ENCODE peak calls at places on chromosomes 1 and 21, in eight cellular contexts. D is progenitor cell of endocrine pancreas; S is neural progenitor cell; P is heart right ventricle; U is foreskin fibroblast; N is activated CD8-positive, alpha-beta T cell treated with anti-CD3 and anti-CD28 coated beads for 36 hours; I is foreskin keratinocyte; C is GM12865. T is an unnamed sample.

GRCh38 chr1:230105754-230106625 is 39.0 kb downstream of the GALNT2 start:
- DNase-seq in U (peak), N (peak), C (peak), I (no peak), P (no peak), D (no peak), S (no peak), T (peak)

GRCh38 chr1:87048237-87048636 is 133.8 kb downstream of the HS2ST1 start:
- DNase-seq in D (no peak), P (no peak), C (no peak), U (no peak), I (no peak), N (no peak), S (no peak), T (no peak)

GRCh38 chr1:244901400-244901799 is 37.1 kb upstream of the HNRNPU start:
- DNase-seq in C (no peak), P (no peak), U (no peak), I (no peak), N (no peak), D (no peak), S (no peak), T (no peak)

GRCh38 chr1:232878141-232878540 is 72.3 kb upstream of the NTPCR start:
- DNase-seq in C (no peak), D (no peak), U (no peak), S (no peak), N (no peak), I (no peak), P (no peak), T (no peak)

GRCh38 chr1:161869291-161869690 is 103.2 kb downstream of the ATF6 start:
- DNase-seq in C (no peak), I (no peak), D (no peak), U (no peak), P (no peak), N (no peak), S (no peak), T (no peak)

GRCh38 chr1:223819730-223820514 is 25.8 kb downstream of the TP53BP2 start:
- DNase-seq in P (no peak), D (no peak), I (no peak), U (no peak), C (no peak), N (no peak), S (no peak), T (peak)

GRCh38 chr1:229557913-229558414 is 543 bp downstream of the ABCB10 start:
- DNase-seq in C (peak), N (peak), U (peak), S (peak), D (peak), P (peak), I (peak), T (peak)

GRCh38 chr1:226763741-226764264 is 24.7 kb upstream of the ITPKB start:
- DNase-seq in D (no peak), C (peak), U (peak), I (peak), P (no peak), N (peak), S (no peak), T (peak)

GRCh38 chr1:240414237-240414636 is 197.7 kb downstream of the GREM2 start:
- DNase-seq in S (no peak), U (peak), D (no peak), C (no peak), P (no peak), I (no peak), N (no peak), T (peak)

GRCh38 chr1:178579562-178579961 is 66.7 kb downstream of the TEX35 start:
- DNase-seq in D (no peak), S (no peak), C (peak), I (no peak), U (no peak), P (no peak), N (no peak), T (no peak)

GRCh38 chr1:47324682-47325081 is 8.9 kb upstream of the CMPK1 start:
- DNase-seq in P (no peak), N (no peak), U (no peak), I (no peak), D (no peak), C (no peak), S (no peak), T (no peak)

GRCh38 chr1:245370905-245371581 is 216.3 kb downstream of the KIF26B start:
- DNase-seq in N (no peak), U (no peak), D (no peak), I (no peak), P (peak), C (no peak), S (no peak), T (no peak)

GRCh38 chr1:1929102-1929638 is 10.1 kb upstream of the TMEM52 start:
- DNase-seq in D (no peak), P (no peak), C (no peak), N (no peak), I (no peak), U (no peak), S (no peak), T (no peak)

GRCh38 chr1:228280961-228281591 is 73.2 kb downstream of the OBSCN start:
- DNase-seq in N (no peak), U (no peak), C (no peak), D (no peak), S (no peak), P (no peak), I (no peak), T (no peak)

GRCh38 chr1:202631076-202631923 is 79.0 kb downstream of the SYT2 start:
- DNase-seq in D (no peak), U (no peak), S (no peak), P (no peak), C (no peak), N (no peak), I (no peak), T (no peak)

GRCh38 chr1:12135612-12136011 is 31.2 kb upstream of the TNFRSF1B start:
- DNase-seq in S (no peak), U (no peak), I (no peak), P (peak), N (no peak), C (no peak), D (no peak), T (no peak)

DNA sequence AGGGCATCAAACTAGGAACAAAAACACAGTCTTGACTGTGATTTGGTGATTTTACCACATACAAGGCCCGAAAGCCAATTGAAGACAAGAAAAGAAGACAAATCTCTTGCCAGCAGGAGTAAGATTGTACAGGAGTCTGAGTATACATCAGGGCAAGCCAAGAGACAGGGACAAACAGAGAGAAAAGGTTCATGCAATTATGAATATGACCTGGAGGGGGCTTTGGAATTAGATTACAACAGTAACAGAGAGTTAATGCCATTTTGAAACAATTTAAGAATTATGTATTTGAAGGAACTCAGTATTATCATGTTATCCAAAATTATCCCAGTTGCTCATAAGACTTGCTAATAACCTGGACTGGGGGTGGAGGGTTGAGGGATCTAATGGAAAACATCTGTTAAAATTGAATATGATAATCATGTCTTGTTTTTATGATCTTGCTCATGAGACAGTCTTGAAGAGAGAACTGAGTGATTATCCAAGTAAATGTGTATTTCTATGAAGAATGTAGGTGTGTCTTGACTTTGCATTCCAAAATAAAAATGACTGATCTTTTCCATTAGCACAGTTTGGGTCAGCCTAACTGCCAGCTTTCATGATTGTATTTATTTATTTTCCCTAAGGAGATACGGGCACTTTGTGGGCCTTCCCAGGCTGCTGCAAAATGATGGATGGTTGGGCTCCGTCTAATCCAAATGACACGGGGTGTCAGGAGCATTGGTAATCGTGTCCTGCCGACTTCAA is 117.7 kb downstream of the ERG start:
- DNase-seq in P (no peak), S (no peak), U (no peak), N (no peak), I (peak), C (no peak), D (no peak), T (peak)
- TF ChIP-seq CTCF in P (peak), S (peak), U (peak), N (peak), I (peak), C (no peak), D (peak), T (peak)

GRCh38 chr21:37017951-37018679 is 11.6 kb downstream of the RIPPLY3 start:
- DNase-seq in P (no peak), U (no peak), S (no peak), N (no peak), C (no peak), D (no peak), I (no peak), T (no peak)
- TF ChIP-seq CTCF in P (no peak), U (no peak), S (no peak), N (no peak), C (no peak), D (no peak), I (no peak), T (no peak)

DNA sequence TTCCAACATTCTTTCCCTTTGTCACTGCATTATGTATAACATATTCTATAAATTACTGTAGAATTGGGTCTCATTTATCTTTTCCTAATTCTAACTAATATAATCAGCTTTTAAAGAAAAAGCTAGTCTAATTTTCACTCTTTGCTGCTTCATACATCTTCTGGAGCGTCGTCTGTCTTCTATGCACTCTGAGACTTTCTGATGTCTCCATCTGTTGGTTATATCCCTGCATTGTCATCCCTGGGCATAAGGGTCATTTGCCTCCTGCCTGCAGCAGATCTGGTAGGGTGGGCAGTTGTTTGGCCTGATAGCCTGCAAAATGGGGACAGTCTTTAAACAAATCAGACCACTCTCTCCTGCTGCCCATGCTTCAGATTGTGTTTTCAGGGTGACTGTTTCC is 40.8 kb upstream of the DYNLT5 start:
- DNase-seq in C (peak), I (no peak), P (no peak), D (no peak), U (no peak), S (peak), N (no peak), T (no peak)
- TF ChIP-seq CTCF in C (peak), I (peak), P (peak), D (no peak), U (peak), S (peak), N (no peak), T (peak)

DNA sequence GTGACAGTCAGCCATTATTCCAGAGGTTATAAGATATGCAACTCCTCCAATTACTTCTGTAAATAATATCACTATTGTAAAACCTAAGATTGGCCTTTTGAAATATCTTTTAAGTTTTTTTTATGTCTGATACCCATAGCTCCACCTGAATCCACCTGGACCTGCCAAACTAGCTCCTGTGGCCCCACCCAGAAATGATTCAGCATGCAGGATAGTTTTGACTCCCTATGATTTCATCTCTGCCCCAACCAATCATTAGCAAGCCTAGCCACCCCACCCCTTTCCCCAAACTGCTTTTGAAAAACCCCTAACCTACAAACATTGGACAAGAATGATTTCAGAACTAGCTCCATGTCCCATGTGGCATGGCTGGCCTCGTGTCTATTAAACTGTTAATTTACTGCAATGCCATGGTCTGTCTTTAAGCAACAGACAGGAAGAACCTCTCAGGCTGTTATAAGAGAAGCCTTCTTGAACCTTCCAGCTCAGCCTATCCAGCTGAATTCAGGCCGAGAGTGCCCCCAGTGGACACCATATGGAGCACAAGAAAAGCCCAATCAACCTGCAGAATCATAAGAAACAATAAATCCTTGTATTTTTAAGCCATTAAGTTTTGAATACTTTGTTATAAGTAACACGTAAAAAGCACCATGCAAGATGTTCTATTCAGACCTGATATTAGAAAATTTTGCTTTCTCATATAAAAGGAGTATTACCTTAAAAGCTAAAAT is 263.0 kb upstream of the ZRANB2 start:
- DNase-seq in P (no peak), D (no peak), S (no peak), N (no peak), U (no peak), C (no peak), I (no peak), T (no peak)
- TF ChIP-seq CTCF in P (no peak), D (peak), S (peak), N (no peak), U (no peak), C (peak), I (no peak), T (peak)

GRCh38 chr1:211944733-211945500 is 90.4 kb downstream of the INTS7 start:
- DNase-seq in C (no peak), P (no peak), I (peak), S (peak), U (peak), D (no peak), N (no peak), T (no peak)
- TF ChIP-seq CTCF in C (no peak), P (peak), I (peak), S (peak), U (peak), D (peak), N (no peak), T (peak)

DNA sequence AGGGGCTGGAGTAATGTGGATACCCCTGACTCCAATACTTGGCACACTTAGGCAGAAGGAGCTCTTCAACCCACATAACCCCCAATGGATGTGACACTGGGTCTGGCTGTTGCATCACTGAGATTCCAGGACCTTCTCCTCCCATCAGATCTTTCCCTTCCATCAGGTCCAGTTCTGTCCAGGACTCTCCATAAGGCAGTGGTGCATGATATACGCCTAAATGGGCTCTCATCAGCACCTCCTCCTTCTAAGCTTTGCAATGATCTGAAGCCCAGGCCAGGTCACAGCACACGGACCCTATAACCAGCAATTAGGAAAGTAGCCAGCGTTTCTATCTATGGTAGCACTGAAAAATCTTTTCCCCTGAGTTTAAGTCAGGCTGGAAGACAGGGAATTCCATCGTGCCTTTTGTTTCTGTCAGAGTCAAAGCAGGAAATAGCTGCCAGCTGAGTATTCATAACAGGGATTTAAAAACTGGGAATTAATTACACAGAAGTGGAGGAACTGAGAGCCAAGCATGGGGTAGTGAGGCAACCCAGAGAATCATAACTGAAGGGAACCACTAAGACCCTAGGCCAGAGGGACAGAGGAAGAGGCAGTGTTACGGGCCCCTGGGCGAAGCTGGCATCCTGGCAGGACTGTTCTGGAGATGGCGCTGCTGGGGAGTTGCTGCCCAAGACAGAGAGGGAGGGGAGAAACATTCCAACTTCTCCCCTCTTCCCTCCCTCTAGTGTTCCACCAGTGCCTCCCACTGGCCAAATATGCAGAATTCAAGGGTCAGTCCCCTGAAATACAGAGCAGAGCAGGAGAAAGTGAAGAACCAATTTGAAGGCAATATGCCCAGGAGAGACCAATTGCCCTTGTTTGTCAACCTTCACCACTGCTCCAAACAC is 37.5 kb upstream of the HOOK1 start:
- DNase-seq in N (no peak), S (no peak), D (no peak), U (peak), C (no peak), I (no peak), P (no peak), T (peak)
- TF ChIP-seq CTCF in N (no peak), S (peak), D (no peak), U (no peak), C (no peak), I (peak), P (no peak), T (peak)

DNA sequence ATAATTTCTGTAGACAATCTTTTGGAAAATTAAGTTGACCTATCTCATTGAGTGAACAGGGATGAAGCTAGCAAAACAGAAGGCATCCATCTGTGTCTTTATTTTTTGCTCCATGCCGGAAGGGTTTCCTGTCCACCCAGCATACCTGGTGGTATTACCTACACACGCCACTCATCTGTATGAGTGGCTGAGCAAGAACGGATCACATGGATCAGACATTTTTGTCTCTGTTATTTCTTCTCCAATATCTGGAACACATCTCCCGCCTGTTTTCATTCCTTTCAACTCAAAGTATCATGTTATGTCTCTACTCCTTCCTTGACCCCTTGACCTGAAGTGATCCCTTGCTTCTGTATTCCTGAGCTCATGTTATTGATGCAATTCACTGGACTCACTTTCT is 24.7 kb downstream of the ADAMTS1 start:
- DNase-seq in C (no peak), N (no peak), P (no peak), S (no peak), D (no peak), U (no peak), I (no peak), T (no peak)
- TF ChIP-seq CTCF in C (no peak), N (no peak), P (no peak), S (no peak), D (no peak), U (no peak), I (no peak), T (no peak)

GRCh38 chr1:43706598-43707190 is 642 bp upstream of the ST3GAL3 start:
- DNase-seq in P (no peak), S (peak), D (peak), I (peak), C (peak), N (peak), U (no peak), T (no peak)
- TF ChIP-seq CTCF in P (no peak), S (no peak), D (no peak), I (no peak), C (no peak), N (no peak), U (no peak), T (no peak)

T was measured in HFFc6.